ENCODE peak calls at places on chromosomes 1 and 21, in four cellular contexts. Q is hippocampal formation; S is naive thymus-derived CD4-positive, alpha-beta T cell; R is H4. W is an unnamed sample.

GRCh38 chr1:26075421-26076144 is 8.2 kb upstream of the TRIM63 start:
- DNase-seq in R (no peak), S (no peak), Q (no peak), W (no peak)

GRCh38 chr1:216778763-216779162 is 55.5 kb upstream of the ESRRG start:
- DNase-seq in R (no peak), S (no peak), Q (no peak), W (peak)

GRCh38 chr1:163315773-163316374 is 5.9 kb upstream of the NUF2 start:
- DNase-seq in S (peak), Q (peak), R (peak), W (peak)

GRCh38 chr1:233777571-233777970 is 126.9 kb upstream of the SLC35F3 start:
- DNase-seq in S (no peak), R (no peak), Q (no peak), W (no peak)

GRCh38 chr21:45281411-45282282 is 6.0 kb downstream of the POFUT2 start:
- DNase-seq in R (no peak), S (no peak), Q (peak), W (no peak)

GRCh38 chr21:21102874-21103273 is 104.7 kb downstream of the NCAM2 start:
- DNase-seq in R (no peak), Q (no peak), S (no peak), W (no peak)

GRCh38 chr1:44423706-44424546 is 18.9 kb downstream of the RNF220 start:
- DNase-seq in S (no peak), R (peak), Q (peak), W (peak)

GRCh38 chr21:43812139-43812821 is 22.9 kb downstream of the RRP1 start:
- DNase-seq in S (no peak), Q (no peak), R (peak), W (peak)

GRCh38 chr1:27031235-27032118 is 18.8 kb upstream of the TENT5B start:
- DNase-seq in Q (peak), S (no peak), R (peak), W (peak)